ENCODE peak calls at places on chromosome 15, in five cellular contexts. One of them, this sample, is unnamed.

GRCh38 chr15:44713006-44713966 is 2.0 kb downstream of the B2M start:
- DNase-seq in stromal cell of bone marrow: peak
- DNase-seq in GM13977: no peak
- DNase-seq in left ventricle myocardium superior: no peak
- DNase-seq in NCI-H1092 treated with DMSO at 0.1 percent for 48 hours: peak
- DNase-seq in this sample: peak

GRCh38 chr15:39367591-39367990 is 213.3 kb upstream of the THBS1 start:
- DNase-seq in left ventricle myocardium superior: no peak
- DNase-seq in stromal cell of bone marrow: no peak
- DNase-seq in GM13977: no peak
- DNase-seq in NCI-H1092 treated with DMSO at 0.1 percent for 48 hours: no peak
- DNase-seq in this sample: no peak

GRCh38 chr15:49887604-49888340 is 231.3 kb downstream of the ATP8B4 start:
- DNase-seq in left ventricle myocardium superior: no peak
- DNase-seq in stromal cell of bone marrow: no peak
- DNase-seq in NCI-H1092 treated with DMSO at 0.1 percent for 48 hours: no peak
- DNase-seq in GM13977: no peak
- DNase-seq in this sample: no peak

GRCh38 chr15:49888341-49888693 is 230.7 kb downstream of the ATP8B4 start:
- DNase-seq in NCI-H1092 treated with DMSO at 0.1 percent for 48 hours: no peak
- DNase-seq in stromal cell of bone marrow: no peak
- DNase-seq in left ventricle myocardium superior: no peak
- DNase-seq in GM13977: no peak
- DNase-seq in this sample: no peak

GRCh38 chr15:96701876-96702275 is 371.4 kb downstream of the NR2F2 start:
- DNase-seq in stromal cell of bone marrow: no peak
- DNase-seq in NCI-H1092 treated with DMSO at 0.1 percent for 48 hours: no peak
- DNase-seq in GM13977: no peak
- DNase-seq in left ventricle myocardium superior: no peak
- DNase-seq in this sample: no peak

GRCh38 chr15:91224750-91225380 is 124.8 kb downstream of the SV2B start:
- DNase-seq in stromal cell of bone marrow: peak
- DNase-seq in NCI-H1092 treated with DMSO at 0.1 percent for 48 hours: peak
- DNase-seq in GM13977: peak
- DNase-seq in left ventricle myocardium superior: no peak
- DNase-seq in this sample: peak

GRCh38 chr15:44023176-44023575 is 171.9 kb downstream of the FRMD5 start:
- DNase-seq in NCI-H1092 treated with DMSO at 0.1 percent for 48 hours: no peak
- DNase-seq in stromal cell of bone marrow: no peak
- DNase-seq in GM13977: no peak
- DNase-seq in left ventricle myocardium superior: no peak
- DNase-seq in this sample: no peak

GRCh38 chr15:69825941-69826817 is 271.5 kb downstream of the TLE3 start:
- DNase-seq in NCI-H1092 treated with DMSO at 0.1 percent for 48 hours: no peak
- DNase-seq in GM13977: no peak
- DNase-seq in left ventricle myocardium superior: no peak
- DNase-seq in stromal cell of bone marrow: no peak
- DNase-seq in this sample: no peak

GRCh38 chr15:73799466-73799865 is 46.3 kb upstream of the INSYN1 start:
- DNase-seq in NCI-H1092 treated with DMSO at 0.1 percent for 48 hours: no peak
- DNase-seq in GM13977: no peak
- DNase-seq in stromal cell of bone marrow: no peak
- DNase-seq in left ventricle myocardium superior: no peak
- DNase-seq in this sample: no peak

GRCh38 chr15:92097473-92098178 is 244.1 kb downstream of the SLCO3A1 start:
- DNase-seq in NCI-H1092 treated with DMSO at 0.1 percent for 48 hours: peak
- DNase-seq in stromal cell of bone marrow: no peak
- DNase-seq in GM13977: peak
- DNase-seq in left ventricle myocardium superior: no peak
- DNase-seq in this sample: peak

GRCh38 chr15:82709421-82710207 is at the start of gene AP3B2:
- DNase-seq in left ventricle myocardium superior: peak
- DNase-seq in NCI-H1092 treated with DMSO at 0.1 percent for 48 hours: peak
- DNase-seq in stromal cell of bone marrow: peak
- DNase-seq in GM13977: peak
- DNase-seq in this sample: peak

GRCh38 chr15:60134609-60135008 is 130.5 kb downstream of the FOXB1 start:
- DNase-seq in GM13977: no peak
- DNase-seq in stromal cell of bone marrow: no peak
- DNase-seq in NCI-H1092 treated with DMSO at 0.1 percent for 48 hours: no peak
- DNase-seq in left ventricle myocardium superior: no peak
- DNase-seq in this sample: peak

GRCh38 chr15:39454189-39454986 is 126.5 kb upstream of the THBS1 start:
- DNase-seq in stromal cell of bone marrow: no peak
- DNase-seq in left ventricle myocardium superior: no peak
- DNase-seq in GM13977: no peak
- DNase-seq in NCI-H1092 treated with DMSO at 0.1 percent for 48 hours: no peak
- DNase-seq in this sample: no peak

GRCh38 chr15:49847436-49847835 is 226.6 kb downstream of the DTWD1 start:
- DNase-seq in NCI-H1092 treated with DMSO at 0.1 percent for 48 hours: no peak
- DNase-seq in left ventricle myocardium superior: no peak
- DNase-seq in stromal cell of bone marrow: no peak
- DNase-seq in GM13977: no peak
- DNase-seq in this sample: no peak

GRCh38 chr15:71344316-71344715 is 229.0 kb downstream of the THSD4 start:
- DNase-seq in NCI-H1092 treated with DMSO at 0.1 percent for 48 hours: peak
- DNase-seq in stromal cell of bone marrow: no peak
- DNase-seq in GM13977: no peak
- DNase-seq in left ventricle myocardium superior: no peak
- DNase-seq in this sample: no peak

GRCh38 chr15:74799843-74800558 is 12.6 kb upstream of the LMAN1L start:
- DNase-seq in GM13977: peak
- DNase-seq in stromal cell of bone marrow: peak
- DNase-seq in left ventricle myocardium superior: peak
- DNase-seq in NCI-H1092 treated with DMSO at 0.1 percent for 48 hours: no peak
- DNase-seq in this sample: peak

GRCh38 chr15:60949034-60949977 is 279.8 kb downstream of the RORA start:
- DNase-seq in left ventricle myocardium superior: peak
- DNase-seq in GM13977: no peak
- DNase-seq in NCI-H1092 treated with DMSO at 0.1 percent for 48 hours: no peak
- DNase-seq in stromal cell of bone marrow: no peak
- DNase-seq in this sample: no peak

GRCh38 chr15:69554321-69554961 is 101.8 kb downstream of the RPLP1 start:
- DNase-seq in GM13977: no peak
- DNase-seq in NCI-H1092 treated with DMSO at 0.1 percent for 48 hours: peak
- DNase-seq in stromal cell of bone marrow: no peak
- DNase-seq in left ventricle myocardium superior: no peak
- DNase-seq in this sample: no peak

GRCh38 chr15:70245932-70246622 is 148.4 kb upstream of the TLE3 start:
- DNase-seq in stromal cell of bone marrow: peak
- DNase-seq in left ventricle myocardium superior: peak
- DNase-seq in GM13977: no peak
- DNase-seq in NCI-H1092 treated with DMSO at 0.1 percent for 48 hours: no peak
- DNase-seq in this sample: peak

GRCh38 chr15:38487383-38487782 is 33.5 kb downstream of the FAM98B start:
- DNase-seq in stromal cell of bone marrow: no peak
- DNase-seq in NCI-H1092 treated with DMSO at 0.1 percent for 48 hours: no peak
- DNase-seq in left ventricle myocardium superior: no peak
- DNase-seq in GM13977: no peak
- DNase-seq in this sample: no peak

GRCh38 chr15:55288006-55288717 is 1.5 kb downstream of the RAB27A start:
- DNase-seq in GM13977: no peak
- DNase-seq in NCI-H1092 treated with DMSO at 0.1 percent for 48 hours: no peak
- DNase-seq in left ventricle myocardium superior: no peak
- DNase-seq in stromal cell of bone marrow: no peak
- DNase-seq in this sample: no peak

GRCh38 chr15:50148362-50148963 is 29.4 kb upstream of the ATP8B4 start:
- DNase-seq in GM13977: no peak
- DNase-seq in left ventricle myocardium superior: no peak
- DNase-seq in NCI-H1092 treated with DMSO at 0.1 percent for 48 hours: peak
- DNase-seq in stromal cell of bone marrow: no peak
- DNase-seq in this sample: peak

GRCh38 chr15:79007066-79007465 is 62.2 kb upstream of the CTSH start:
- DNase-seq in GM13977: no peak
- DNase-seq in stromal cell of bone marrow: peak
- DNase-seq in left ventricle myocardium superior: peak
- DNase-seq in NCI-H1092 treated with DMSO at 0.1 percent for 48 hours: peak
- DNase-seq in this sample: peak

GRCh38 chr15:68592548-68592947 is 13.8 kb downstream of the CORO2B start:
- DNase-seq in left ventricle myocardium superior: no peak
- DNase-seq in GM13977: no peak
- DNase-seq in NCI-H1092 treated with DMSO at 0.1 percent for 48 hours: no peak
- DNase-seq in stromal cell of bone marrow: no peak
- DNase-seq in this sample: no peak

GRCh38 chr15:41894791-41895463 is 1.1 kb upstream of the SPTBN5 start:
- DNase-seq in GM13977: peak
- DNase-seq in left ventricle myocardium superior: peak
- DNase-seq in stromal cell of bone marrow: peak
- DNase-seq in NCI-H1092 treated with DMSO at 0.1 percent for 48 hours: peak
- DNase-seq in this sample: no peak

GRCh38 chr15:45606413-45606812 is 19.2 kb downstream of the BLOC1S6 start:
- DNase-seq in stromal cell of bone marrow: no peak
- DNase-seq in GM13977: peak
- DNase-seq in NCI-H1092 treated with DMSO at 0.1 percent for 48 hours: no peak
- DNase-seq in left ventricle myocardium superior: no peak
- DNase-seq in this sample: no peak

GRCh38 chr15:29917600-29918597 is 95.6 kb upstream of the TJP1 start:
- DNase-seq in GM13977: no peak
- DNase-seq in NCI-H1092 treated with DMSO at 0.1 percent for 48 hours: no peak
- DNase-seq in left ventricle myocardium superior: no peak
- DNase-seq in stromal cell of bone marrow: no peak
- DNase-seq in this sample: no peak

GRCh38 chr15:67013696-67014095 is 51.7 kb upstream of the SMAD3 start:
- DNase-seq in GM13977: no peak
- DNase-seq in left ventricle myocardium superior: peak
- DNase-seq in NCI-H1092 treated with DMSO at 0.1 percent for 48 hours: no peak
- DNase-seq in stromal cell of bone marrow: peak
- DNase-seq in this sample: no peak

GRCh38 chr15:69666441-69666882 is 213.8 kb downstream of the RPLP1 start:
- DNase-seq in GM13977: peak
- DNase-seq in NCI-H1092 treated with DMSO at 0.1 percent for 48 hours: no peak
- DNase-seq in stromal cell of bone marrow: no peak
- DNase-seq in left ventricle myocardium superior: peak
- DNase-seq in this sample: no peak

GRCh38 chr15:44194397-44195150 is 497 bp downstream of the FRMD5 start:
- DNase-seq in GM13977: peak
- DNase-seq in stromal cell of bone marrow: no peak
- DNase-seq in left ventricle myocardium superior: no peak
- DNase-seq in NCI-H1092 treated with DMSO at 0.1 percent for 48 hours: peak
- DNase-seq in this sample: peak

GRCh38 chr15:71329509-71330260 is 214.4 kb downstream of the THSD4 start:
- DNase-seq in NCI-H1092 treated with DMSO at 0.1 percent for 48 hours: no peak
- DNase-seq in left ventricle myocardium superior: no peak
- DNase-seq in GM13977: no peak
- DNase-seq in stromal cell of bone marrow: no peak
- DNase-seq in this sample: no peak

GRCh38 chr15:70289191-70289955 is 191.7 kb upstream of the TLE3 start:
- DNase-seq in GM13977: no peak
- DNase-seq in NCI-H1092 treated with DMSO at 0.1 percent for 48 hours: no peak
- DNase-seq in left ventricle myocardium superior: no peak
- DNase-seq in stromal cell of bone marrow: no peak
- DNase-seq in this sample: no peak